ENCODE peak calls at places on chromosomes 11 and 22, in five cellular contexts. W is GM06990, D is kidney epithelial cell, K is left ventricle myocardium inferior, Q is fibroblast of pulmonary artery. F is an unnamed sample.

GRCh38 chr11:76025817-76026216 is 180.5 kb downstream of the WNT11 start:
- DNase-seq in W (no peak), D (no peak), K (no peak), Q (no peak), F (no peak)

GRCh38 chr11:115663790-115664189 is 159.6 kb upstream of the CADM1 start:
- DNase-seq in W (no peak), D (no peak), K (no peak), Q (no peak), F (no peak)

GRCh38 chr11:108788565-108789199 is 123.8 kb downstream of the DDX10 start:
- DNase-seq in W (peak), D (no peak), K (no peak), Q (peak), F (peak)

GRCh38 chr11:77046060-77046501 is 11.9 kb downstream of the B3GNT6 start:
- DNase-seq in W (peak), D (no peak), K (no peak), Q (peak), F (peak)

GRCh38 chr11:72353861-72354260 is 80.5 kb downstream of the CLPB start:
- DNase-seq in W (no peak), D (no peak), K (no peak), Q (peak), F (peak)

GRCh38 chr11:67507242-67507890 is 596 bp downstream of the CDK2AP2 start:
- DNase-seq in W (no peak), D (peak), K (peak), Q (peak), F (peak)

GRCh38 chr11:61815790-61816735 is 740 bp downstream of the FADS1 start:
- DNase-seq in W (peak), D (no peak), K (peak), Q (peak), F (peak)

GRCh38 chr11:41256060-41256459 is 203.4 kb downstream of the LRRC4C start:
- DNase-seq in W (no peak), D (no peak), K (no peak), Q (no peak), F (no peak)

GRCh38 chr22:37965940-37966664 is 12.6 kb downstream of the POLR2F start:
- DNase-seq in W (no peak), D (no peak), K (no peak), Q (peak), F (peak)

GRCh38 chr11:45045692-45046471 is 95.2 kb upstream of the TP53I11 start:
- DNase-seq in W (no peak), D (peak), K (peak), Q (peak), F (peak)

GRCh38 chr11:27635567-27636037 is 64.7 kb downstream of the BDNF start:
- DNase-seq in W (no peak), D (no peak), K (no peak), Q (peak), F (no peak)

GRCh38 chr11:119419834-119420492 is 3.0 kb downstream of the THY1 start:
- DNase-seq in W (no peak), D (peak), K (no peak), Q (no peak), F (no peak)

GRCh38 chr11:64695548-64695947 is 27.4 kb downstream of the NRXN2 start:
- DNase-seq in W (no peak), D (no peak), K (no peak), Q (no peak), F (no peak)

GRCh38 chr22:35299217-35299716 is 427 bp upstream of the TOM1 start:
- DNase-seq in W (no peak), D (no peak), K (no peak), Q (peak), F (peak)

GRCh38 chr11:85483861-85484260 is 143.3 kb downstream of the DLG2 start:
- DNase-seq in W (peak), D (no peak), K (no peak), Q (no peak), F (no peak)

GRCh38 chr11:120337133-120337895 is 1.1 kb downstream of the ARHGEF12 start:
- DNase-seq in W (peak), D (no peak), K (peak), Q (peak), F (no peak)

GRCh38 chr11:46026616-46027293 is 94.5 kb downstream of the PHF21A start:
- DNase-seq in W (no peak), D (no peak), K (no peak), Q (peak), F (no peak)

GRCh38 chr11:26247340-26247739 is 84.6 kb upstream of the ANO3 start:
- DNase-seq in W (no peak), D (no peak), K (no peak), Q (peak), F (no peak)

GRCh38 chr11:31870609-31871309 is 59.6 kb upstream of the PAX6 start:
- DNase-seq in W (peak), D (no peak), K (peak), Q (peak), F (peak)

GRCh38 chr11:58513747-58514367 is 6.0 kb upstream of the OR5B21 start:
- DNase-seq in W (no peak), D (peak), K (no peak), Q (peak), F (peak)

GRCh38 chr11:35765211-35765610 is 102.6 kb downstream of the TRIM44 start:
- DNase-seq in W (no peak), D (no peak), K (no peak), Q (no peak), F (no peak)

GRCh38 chr22:43838161-43838560 is 24.2 kb downstream of the SULT4A1 start:
- DNase-seq in W (no peak), D (no peak), K (no peak), Q (no peak), F (no peak)

GRCh38 chr11:77967753-77968152 is 26.7 kb downstream of the INTS4 start:
- DNase-seq in W (no peak), D (no peak), K (no peak), Q (no peak), F (no peak)

GRCh38 chr11:15826826-15827225 is 529.5 kb downstream of the SOX6 start:
- DNase-seq in W (no peak), D (no peak), K (peak), Q (peak), F (peak)

GRCh38 chr11:8610532-8611116 is 16.6 kb upstream of the STK33 start:
- DNase-seq in W (no peak), D (peak), K (no peak), Q (peak), F (no peak)

GRCh38 chr11:43316451-43316850 is 4.7 kb downstream of the API5 start:
- DNase-seq in W (peak), D (peak), K (no peak), Q (no peak), F (no peak)

GRCh38 chr11:68120212-68121066 is 749 bp downstream of the CHKA start:
- DNase-seq in W (peak), D (no peak), K (peak), Q (peak), F (peak)

GRCh38 chr11:73317373-73317772 is 9.3 kb downstream of the ARHGEF17 start:
- DNase-seq in W (no peak), D (no peak), K (peak), Q (no peak), F (no peak)

GRCh38 chr11:43944761-43945311 is 2.4 kb downstream of the C11orf96 start:
- DNase-seq in W (peak), D (no peak), K (peak), Q (peak), F (peak)

DNA sequence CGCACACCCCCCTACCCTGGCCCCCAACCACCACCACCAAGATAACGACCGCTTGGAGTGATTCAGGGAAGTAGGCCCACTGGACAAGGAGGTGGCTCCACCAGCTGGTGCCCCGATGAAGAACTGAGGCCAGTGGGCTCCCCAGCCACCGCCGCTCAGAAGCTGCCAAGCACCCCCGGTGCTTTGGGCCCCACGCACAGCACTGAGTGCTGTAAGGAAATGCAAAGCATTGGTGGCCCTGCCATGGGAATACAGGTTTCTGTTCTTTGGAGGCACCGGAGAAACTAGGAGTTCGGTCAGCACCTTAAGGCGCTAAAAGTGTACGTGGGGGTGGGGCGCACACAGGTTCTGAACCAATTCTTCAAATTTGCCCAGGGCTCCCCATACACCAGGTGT is 664 bp upstream of the PRSS23 start:
- DNase-seq in W (no peak), D (no peak), K (no peak), Q (peak), F (no peak)
- TF ChIP-seq CTCF in W (no peak), D (peak), K (peak), Q (no peak), F (no peak)

DNA sequence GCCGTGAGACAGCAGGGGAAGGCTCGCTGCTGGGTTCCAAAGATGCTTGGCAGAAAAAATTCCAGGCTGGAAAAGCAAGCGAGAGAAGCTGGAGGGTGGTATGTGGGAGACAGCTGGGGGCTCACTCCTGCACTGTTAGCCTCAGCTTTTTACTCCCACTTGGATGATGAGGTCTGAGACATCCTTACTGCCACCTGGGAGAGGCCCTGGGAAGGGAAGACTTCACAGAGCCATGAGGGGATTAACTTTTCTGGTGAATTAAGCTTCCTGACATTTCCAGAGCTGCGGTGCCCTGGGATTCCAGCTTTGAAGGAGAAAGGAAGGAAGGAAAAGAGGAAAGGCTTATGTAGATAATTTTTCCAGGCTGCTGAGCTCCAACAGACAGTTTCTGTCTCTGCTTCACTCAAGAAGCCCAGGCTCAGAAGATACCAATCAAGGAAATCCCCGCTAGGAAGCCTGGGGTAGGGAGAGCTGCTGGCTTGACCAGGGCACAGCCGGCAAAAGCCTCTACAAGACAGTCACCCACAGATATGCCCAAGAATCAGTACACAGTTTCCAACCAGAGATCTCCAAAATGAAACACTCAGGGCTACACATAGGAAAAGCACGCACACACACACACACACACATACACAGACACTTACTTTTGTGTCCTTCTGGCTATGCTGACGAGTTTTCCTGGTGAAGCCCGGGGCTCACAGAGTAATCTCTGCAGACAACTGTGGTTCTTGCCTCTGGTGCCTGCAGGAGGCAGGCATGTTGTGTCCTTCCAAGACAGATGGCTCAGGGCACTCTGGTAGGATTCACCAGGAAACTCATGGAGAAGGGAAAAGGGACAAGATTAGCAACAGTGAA is 907 bp downstream of the MCHR1 start:
- DNase-seq in W (no peak), D (no peak), K (no peak), Q (peak), F (no peak)
- TF ChIP-seq CTCF in W (no peak), D (no peak), K (no peak), Q (peak), F (no peak)

DNA sequence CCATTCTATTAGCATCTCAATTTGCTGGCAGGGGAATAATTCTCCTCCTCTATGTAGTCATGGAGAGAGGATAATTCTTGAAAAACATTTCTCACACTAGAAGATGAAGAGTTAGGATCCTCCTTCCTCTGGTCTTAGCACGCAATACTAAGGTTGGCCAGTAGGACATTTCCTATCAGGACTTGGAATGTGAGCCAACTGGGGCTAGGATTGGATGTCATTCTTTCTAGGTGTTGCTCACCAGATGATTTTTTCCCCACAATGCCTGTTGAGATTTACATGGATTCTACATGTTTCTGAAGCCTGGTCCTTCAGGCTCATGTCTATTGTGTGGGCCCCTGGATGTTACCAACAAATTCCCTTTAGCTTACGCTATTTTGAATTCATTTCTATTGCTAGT is 28.0 kb downstream of the SLN start:
- DNase-seq in W (no peak), D (no peak), K (no peak), Q (peak), F (peak)
- TF ChIP-seq CTCF in W (peak), D (peak), K (no peak), Q (peak), F (peak)

DNA sequence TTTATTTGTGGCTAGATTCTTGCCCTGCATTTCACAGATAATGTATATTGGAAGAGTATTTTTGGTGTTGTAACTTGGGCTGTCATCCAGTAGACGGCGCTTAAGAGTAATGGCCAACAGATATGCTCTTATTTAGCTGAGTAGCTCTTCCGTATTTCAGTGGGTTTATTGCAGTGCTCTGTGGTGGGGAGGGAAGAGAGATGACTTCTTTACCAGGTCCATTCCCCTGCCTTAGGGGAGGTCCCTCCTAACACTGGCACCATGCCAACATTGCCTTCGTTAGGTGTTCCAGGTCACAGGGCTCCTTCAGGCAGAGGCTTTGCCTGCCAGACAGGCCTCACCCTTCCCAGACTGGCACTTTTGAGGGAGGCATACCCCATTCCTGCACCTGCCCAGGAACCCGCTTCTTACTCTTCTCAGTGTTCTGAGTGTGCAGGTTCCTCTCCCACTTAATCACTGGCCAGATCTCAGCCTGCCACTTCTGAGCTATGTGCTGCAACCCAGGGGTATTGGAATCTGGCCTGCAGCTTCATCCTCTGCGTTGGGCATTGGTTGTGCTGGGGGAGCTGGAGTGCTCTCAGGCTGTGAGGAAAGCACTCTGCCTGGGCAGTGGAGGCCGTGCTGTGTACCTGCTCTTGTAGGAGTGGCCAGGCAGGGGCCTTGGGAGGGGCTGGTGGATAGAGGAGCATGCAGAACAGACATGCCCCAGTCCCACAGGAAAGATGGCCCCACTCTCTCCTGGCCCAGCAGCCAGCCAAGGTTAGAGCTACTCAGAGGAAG is 29.4 kb upstream of the SLN start:
- DNase-seq in W (peak), D (no peak), K (no peak), Q (peak), F (peak)
- TF ChIP-seq CTCF in W (peak), D (peak), K (peak), Q (peak), F (peak)

DNA sequence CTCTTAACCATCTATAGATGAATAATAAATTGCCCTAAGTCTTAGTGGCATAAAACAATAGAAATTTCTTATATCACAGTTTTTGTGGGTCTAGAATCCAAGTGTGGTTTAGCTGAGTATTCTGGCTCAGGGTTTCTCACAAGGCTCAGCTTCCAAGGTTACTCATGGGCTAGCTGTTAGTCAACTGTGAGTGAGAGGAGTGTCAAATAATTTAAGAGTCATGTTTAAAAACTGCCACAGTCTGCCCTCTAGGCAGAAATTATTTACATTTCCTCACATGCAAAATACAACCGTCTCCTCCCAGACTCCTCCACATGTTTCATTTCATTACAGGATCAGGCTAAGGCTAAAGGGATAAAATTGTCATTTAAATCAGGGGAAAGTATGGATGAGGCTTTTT is 324.2 kb downstream of the DYNC2H1 start:
- DNase-seq in W (no peak), D (peak), K (no peak), Q (peak), F (peak)
- TF ChIP-seq CTCF in W (no peak), D (no peak), K (no peak), Q (no peak), F (no peak)

DNA sequence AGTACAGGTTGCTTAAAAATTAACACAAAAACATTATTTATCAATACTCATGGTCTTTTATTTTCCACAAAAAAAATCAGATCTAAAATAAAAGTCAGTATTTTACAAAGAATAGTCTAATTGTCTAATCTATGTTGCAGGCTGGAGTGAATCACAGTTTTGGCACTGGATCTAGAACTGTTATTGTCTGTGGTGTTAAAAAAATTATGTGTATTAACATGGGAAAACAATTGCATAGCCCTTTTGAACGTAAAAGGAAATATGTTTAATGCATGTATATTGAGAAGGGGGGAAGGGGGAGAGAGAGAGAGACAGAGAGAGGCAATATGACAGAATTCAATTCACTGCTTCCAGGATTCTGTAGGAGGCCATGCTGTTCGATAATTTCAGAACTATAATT is 324.8 kb upstream of the CCDC90B start:
- DNase-seq in W (no peak), D (no peak), K (no peak), Q (no peak), F (no peak)
- TF ChIP-seq CTCF in W (no peak), D (no peak), K (no peak), Q (no peak), F (no peak)

F was measured in MCF 10A.